ENCODE peak calls at places on chromosome 13, in six cellular contexts. Q, L, Z, E, X and Y are unnamed samples.

GRCh38 chr13:45195421-45195820 is 5.4 kb downstream of the KCTD4 start:
- DNase-seq in Q (no peak), L (no peak), Z (no peak), E (no peak), X (no peak), Y (no peak)

GRCh38 chr13:100443998-100444328 is 144.6 kb downstream of the GGACT start:
- DNase-seq in Q (no peak), L (no peak), Z (no peak), E (no peak), X (no peak), Y (no peak)

GRCh38 chr13:48531416-48532145 is 1.3 kb downstream of the RCBTB2 start:
- DNase-seq in Q (no peak), L (no peak), Z (no peak), E (no peak), X (no peak), Y (no peak)

GRCh38 chr13:44423824-44424223 is 50.2 kb downstream of the SERP2 start:
- DNase-seq in Q (no peak), L (peak), Z (no peak), E (no peak), X (no peak), Y (no peak)

GRCh38 chr13:79901336-79901735 is 420.4 kb downstream of the NDFIP2 start:
- DNase-seq in Q (peak), L (no peak), Z (no peak), E (peak), X (peak), Y (peak)

GRCh38 chr13:44132710-44133109 is 240.9 kb upstream of the SERP2 start:
- DNase-seq in Q (peak), L (no peak), Z (peak), E (peak), X (peak), Y (no peak)

GRCh38 chr13:60538566-60538965 is 141.5 kb downstream of the TDRD3 start:
- DNase-seq in Q (no peak), L (no peak), Z (no peak), E (no peak), X (no peak), Y (no peak)

GRCh38 chr13:60220072-60220471 is 56.3 kb upstream of the DIAPH3 start:
- DNase-seq in Q (no peak), L (no peak), Z (no peak), E (no peak), X (no peak), Y (no peak)

GRCh38 chr13:25847635-25848616 is 203.9 kb downstream of the SHISA2 start:
- DNase-seq in Q (no peak), L (peak), Z (no peak), E (no peak), X (no peak), Y (no peak)

GRCh38 chr13:88978607-88979006 is 1307.4 kb downstream of the SLITRK5 start:
- DNase-seq in Q (no peak), L (no peak), Z (no peak), E (no peak), X (no peak), Y (no peak)

GRCh38 chr13:45328661-45329105 is 12.3 kb downstream of the TPT1 start:
- DNase-seq in Q (no peak), L (no peak), Z (no peak), E (no peak), X (peak), Y (peak)

GRCh38 chr13:44050450-44051063 is 170.9 kb downstream of the LACC1 start:
- DNase-seq in Q (peak), L (no peak), Z (no peak), E (no peak), X (peak), Y (peak)

GRCh38 chr13:28044608-28045007 is 55.8 kb downstream of the FLT3 start:
- DNase-seq in Q (peak), L (no peak), Z (no peak), E (no peak), X (no peak), Y (peak)

GRCh38 chr13:25037057-25037813 is 58.7 kb upstream of the PABPC3 start:
- DNase-seq in Q (peak), L (peak), Z (no peak), E (peak), X (peak), Y (peak)

GRCh38 chr13:36432106-36432544 is at the start of gene CCNA1:
- DNase-seq in Q (peak), L (peak), Z (no peak), E (peak), X (peak), Y (peak)

GRCh38 chr13:70203661-70204229 is 95.5 kb upstream of the KLHL1 start:
- DNase-seq in Q (peak), L (no peak), Z (no peak), E (no peak), X (peak), Y (peak)

GRCh38 chr13:49933511-49933910 is 2.6 kb downstream of the SPRYD7 start:
- DNase-seq in Q (peak), L (no peak), Z (no peak), E (no peak), X (no peak), Y (no peak)

GRCh38 chr13:104315606-104316005 is 1249.4 kb upstream of the SLC10A2 start:
- DNase-seq in Q (peak), L (no peak), Z (no peak), E (no peak), X (peak), Y (peak)

GRCh38 chr13:77343841-77344240 is 16.9 kb upstream of the MYCBP2 start:
- DNase-seq in Q (no peak), L (no peak), Z (no peak), E (no peak), X (no peak), Y (no peak)

GRCh38 chr13:75744127-75744526 is 108.0 kb downstream of the LMO7 start:
- DNase-seq in Q (peak), L (no peak), Z (no peak), E (no peak), X (no peak), Y (no peak)

GRCh38 chr13:103436057-103436654 is 369.9 kb upstream of the SLC10A2 start:
- DNase-seq in Q (no peak), L (peak), Z (no peak), E (no peak), X (no peak), Y (no peak)

GRCh38 chr13:106416645-106417044 is 118.8 kb downstream of the EFNB2 start:
- DNase-seq in Q (no peak), L (no peak), Z (no peak), E (no peak), X (no peak), Y (no peak)

GRCh38 chr13:34391071-34391470 is 551.0 kb upstream of the NBEA start:
- DNase-seq in Q (peak), L (no peak), Z (no peak), E (no peak), X (peak), Y (peak)

GRCh38 chr13:69324109-69324886 is 783.3 kb upstream of the ATXN8OS start:
- DNase-seq in Q (peak), L (no peak), Z (no peak), E (no peak), X (no peak), Y (peak)

GRCh38 chr13:105410602-105411001 is 1124.9 kb downstream of the EFNB2 start:
- DNase-seq in Q (peak), L (peak), Z (no peak), E (peak), X (peak), Y (peak)

GRCh38 chr13:75993823-75994222 is 357.7 kb downstream of the LMO7 start:
- DNase-seq in Q (peak), L (no peak), Z (no peak), E (no peak), X (peak), Y (no peak)

GRCh38 chr13:83878691-83879410 is 3.4 kb downstream of the SLITRK1 start:
- DNase-seq in Q (no peak), L (peak), Z (no peak), E (peak), X (no peak), Y (no peak)

GRCh38 chr13:80870186-80870585 is 529.3 kb upstream of the SPRY2 start:
- DNase-seq in Q (no peak), L (no peak), Z (no peak), E (no peak), X (no peak), Y (no peak)

GRCh38 chr13:22074403-22074802 is 403.5 kb downstream of the FGF9 start:
- DNase-seq in Q (no peak), L (no peak), Z (no peak), E (no peak), X (peak), Y (no peak)

GRCh38 chr13:49649244-49649962 is 21.1 kb downstream of the ARL11 start:
- DNase-seq in Q (peak), L (peak), Z (no peak), E (no peak), X (peak), Y (peak)

GRCh38 chr13:65600702-65601101 is 1629.4 kb downstream of the PCDH9 start:
- DNase-seq in Q (peak), L (no peak), Z (no peak), E (no peak), X (peak), Y (peak)

GRCh38 chr13:108859202-108860012 is 230.0 kb downstream of the MYO16 start:
- DNase-seq in Q (peak), L (no peak), Z (no peak), E (no peak), X (peak), Y (peak)

GRCh38 chr13:107865643-107866006 is 349.7 kb downstream of the LIG4 start:
- DNase-seq in Q (no peak), L (peak), Z (no peak), E (no peak), X (peak), Y (peak)

GRCh38 chr13:74132768-74133656 is 1.2 kb downstream of the KLF12 start:
- DNase-seq in Q (no peak), L (peak), Z (peak), E (no peak), X (peak), Y (peak)
- H3K4me3 ChIP-seq in Q (peak), L (peak), Z (peak), E (peak), X (peak), Y (peak)

GRCh38 chr13:92807343-92807742 is 419.3 kb upstream of the GPC6 start:
- DNase-seq in Q (no peak), L (no peak), Z (no peak), E (no peak), X (peak), Y (peak)

GRCh38 chr13:92804926-92805325 is 421.7 kb upstream of the GPC6 start:
- DNase-seq in Q (peak), L (no peak), Z (no peak), E (no peak), X (peak), Y (no peak)

GRCh38 chr13:92806215-92806614 is 420.4 kb upstream of the GPC6 start:
- DNase-seq in Q (peak), L (no peak), Z (no peak), E (no peak), X (no peak), Y (peak)

GRCh38 chr13:92804346-92804745 is 422.3 kb upstream of the GPC6 start:
- DNase-seq in Q (peak), L (no peak), Z (no peak), E (no peak), X (peak), Y (no peak)

DNA sequence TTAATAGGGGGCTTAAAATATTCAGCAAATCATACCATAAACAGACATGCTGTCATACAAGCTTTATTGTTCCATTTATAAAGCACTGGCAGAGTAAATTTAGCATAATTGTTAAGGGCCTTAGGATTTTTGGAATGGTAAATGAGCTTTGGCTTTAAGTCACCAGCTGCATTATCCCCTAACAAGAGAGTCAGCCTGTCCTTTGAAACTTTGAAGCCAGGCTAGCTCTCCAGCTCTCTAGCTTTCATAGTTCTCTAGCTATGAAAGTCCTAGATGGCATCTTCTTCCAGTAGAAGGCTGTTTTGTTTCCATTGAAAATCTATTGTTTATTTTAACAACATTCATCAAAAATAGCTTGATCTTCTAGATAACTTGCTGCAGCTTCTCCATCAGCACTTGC is 420.8 kb upstream of the GPC6 start:
- DNase-seq in Q (no peak), L (no peak), Z (no peak), E (no peak), X (no peak), Y (no peak)
- H3K4me3 ChIP-seq in Q (peak), L (no peak), Z (peak), E (peak), X (no peak), Y (peak)

DNA sequence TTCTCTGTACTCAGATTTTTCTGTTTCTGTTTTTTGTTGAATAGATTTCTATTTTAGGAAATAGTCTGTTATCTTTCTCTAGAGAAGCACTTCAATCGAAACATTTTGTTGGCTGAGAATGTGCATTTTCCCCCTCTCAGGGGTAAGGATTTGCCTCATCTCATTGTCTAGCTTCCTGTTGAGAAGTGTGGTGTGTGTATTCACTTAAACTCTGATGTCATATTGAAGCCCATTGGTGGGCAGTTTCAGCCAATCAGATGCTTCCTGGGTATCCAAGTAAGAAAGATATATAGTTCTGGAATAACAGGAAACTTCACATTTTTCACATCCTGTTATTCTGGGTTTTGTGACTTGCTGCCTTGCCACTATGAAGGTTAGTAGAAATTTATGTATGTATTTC is 87.6 kb downstream of the ARHGEF7 start:
- DNase-seq in Q (peak), L (no peak), Z (peak), E (no peak), X (peak), Y (peak)
- H3K4me3 ChIP-seq in Q (no peak), L (no peak), Z (peak), E (no peak), X (no peak), Y (peak)

GRCh38 chr13:19185086-19185864 is 3.7 kb upstream of the TUBA3C start:
- DNase-seq in Q (no peak), L (no peak), Z (no peak), E (no peak), X (no peak), Y (no peak)
- H3K4me3 ChIP-seq in Q (no peak), L (no peak), Z (no peak), E (no peak), X (no peak), Y (no peak)

DNA sequence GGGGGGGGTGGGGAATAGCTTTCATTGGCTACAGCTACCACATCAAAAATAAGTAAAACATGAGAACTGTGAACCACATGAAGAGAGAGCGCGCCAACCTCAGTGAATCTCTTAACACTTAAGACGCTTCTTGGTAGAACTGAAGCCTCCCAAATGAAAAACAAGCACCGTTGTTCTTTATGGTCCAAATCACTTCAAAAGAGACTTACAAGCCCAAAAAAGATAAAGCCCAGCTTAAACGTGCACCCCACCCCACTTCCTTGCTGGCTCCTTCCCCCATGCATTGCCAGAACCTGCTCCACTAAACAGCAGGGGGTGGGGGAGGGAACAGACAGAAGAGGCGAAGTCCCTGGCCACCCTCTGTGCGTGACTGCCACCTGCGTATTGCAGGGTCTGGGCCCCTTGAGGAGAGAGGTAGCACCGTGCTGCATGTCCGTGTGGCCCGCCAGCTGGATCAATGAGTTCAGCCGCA is 479.1 kb downstream of the FOXO1 start:
- DNase-seq in Q (no peak), L (no peak), Z (no peak), E (no peak), X (no peak), Y (no peak)
- H3K4me3 ChIP-seq in Q (no peak), L (no peak), Z (no peak), E (no peak), X (no peak), Y (no peak)

DNA sequence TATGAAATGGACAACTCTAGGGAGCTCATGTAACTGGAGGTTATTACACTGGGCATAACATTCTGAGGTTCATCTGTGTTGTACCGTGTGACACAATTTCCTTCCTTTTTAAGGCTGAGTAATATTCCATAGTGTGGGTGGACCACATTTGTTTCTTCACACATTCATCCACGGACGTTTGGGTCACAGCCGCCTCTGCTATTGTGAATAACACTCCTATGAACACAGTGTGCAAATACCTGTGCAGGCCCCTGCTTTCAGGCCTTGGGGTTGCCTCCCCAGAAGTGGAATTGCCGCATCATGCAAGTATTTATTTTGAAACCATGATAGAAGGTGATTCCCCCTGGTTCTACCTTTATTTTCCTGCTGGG is 63.4 kb upstream of the MCF2L start:
- DNase-seq in Q (no peak), L (no peak), Z (no peak), E (no peak), X (no peak), Y (no peak)
- H3K4me3 ChIP-seq in Q (no peak), L (no peak), Z (no peak), E (no peak), X (no peak), Y (no peak)

DNA sequence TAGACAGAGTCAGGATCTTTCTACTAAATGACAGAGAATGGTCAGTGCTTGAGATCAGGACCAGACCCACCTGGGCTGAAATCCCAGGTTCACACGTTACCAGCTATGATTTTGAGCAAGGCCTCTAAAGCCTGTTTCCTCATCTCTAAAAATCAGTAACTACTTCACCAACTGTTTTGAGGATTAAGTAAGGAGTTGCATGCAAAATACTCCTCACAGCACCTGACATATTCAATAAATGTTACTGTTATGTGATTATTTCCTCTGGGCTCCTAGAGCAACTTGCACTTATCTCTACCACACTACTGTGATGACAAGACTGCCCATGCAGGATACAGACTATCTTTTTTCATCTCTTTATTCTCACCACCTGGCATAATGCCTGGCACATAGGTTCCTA is 1.9 kb downstream of the KATNAL1 start:
- DNase-seq in Q (no peak), L (no peak), Z (no peak), E (no peak), X (no peak), Y (no peak)
- H3K4me3 ChIP-seq in Q (peak), L (no peak), Z (peak), E (no peak), X (peak), Y (no peak)

GRCh38 chr13:98981596-98982195 is 3.8 kb upstream of the DOCK9 start:
- DNase-seq in Q (peak), L (no peak), Z (no peak), E (no peak), X (no peak), Y (no peak)
- H3K4me3 ChIP-seq in Q (no peak), L (no peak), Z (no peak), E (no peak), X (no peak), Y (no peak)

DNA sequence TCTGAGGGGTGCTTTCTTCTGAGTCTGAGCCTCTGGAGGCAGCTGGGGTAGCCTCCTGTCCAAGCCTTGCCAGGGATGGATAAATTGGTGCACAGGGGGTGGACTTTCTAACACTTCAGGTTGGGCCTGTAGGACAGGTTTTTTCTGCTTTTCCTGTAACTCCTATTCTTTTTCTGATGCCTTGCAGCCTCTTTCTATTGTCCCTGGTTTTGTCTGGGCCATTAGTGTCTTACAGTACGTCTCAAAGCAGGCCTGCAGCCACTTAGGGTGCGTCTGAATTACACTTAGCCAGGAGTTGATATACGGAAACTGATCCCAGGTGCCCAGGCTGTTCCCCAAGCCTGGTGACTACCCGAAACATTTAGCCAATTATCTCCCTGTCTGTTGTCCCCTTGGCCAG is 213.3 kb upstream of the HTR2A start:
- DNase-seq in Q (no peak), L (no peak), Z (no peak), E (no peak), X (no peak), Y (no peak)
- H3K4me3 ChIP-seq in Q (no peak), L (no peak), Z (no peak), E (no peak), X (no peak), Y (no peak)